ENCODE peak calls at places on chromosomes 4 and X, in seven cellular contexts. One of them, this sample, is unnamed.

GRCh38 chrX:45768666-45769065 is 568.0 kb upstream of the DIPK2B start:
- DNase-seq in CD4-positive, alpha-beta T cell: no peak
- DNase-seq in cardiac muscle cell: no peak
- DNase-seq in osteoblast: no peak
- DNase-seq in A549: no peak
- DNase-seq in lung: no peak
- DNase-seq in Peyer's patch: no peak
- DNase-seq in this sample: no peak

GRCh38 chr4:134708026-134708425 is 506.4 kb upstream of the PABPC4L start:
- DNase-seq in CD4-positive, alpha-beta T cell: no peak
- DNase-seq in cardiac muscle cell: no peak
- DNase-seq in lung: no peak
- DNase-seq in osteoblast: no peak
- DNase-seq in Peyer's patch: no peak
- DNase-seq in A549: no peak
- DNase-seq in this sample: no peak

GRCh38 chrX:48086119-48086518 is 14.7 kb upstream of the ZNF630 start:
- DNase-seq in osteoblast: no peak
- DNase-seq in cardiac muscle cell: no peak
- DNase-seq in lung: no peak
- DNase-seq in Peyer's patch: no peak
- DNase-seq in CD4-positive, alpha-beta T cell: no peak
- DNase-seq in A549: no peak
- DNase-seq in this sample: no peak

GRCh38 chr4:6939761-6940743 is 30.4 kb downstream of the TBC1D14 start:
- DNase-seq in Peyer's patch: no peak
- DNase-seq in osteoblast: peak
- DNase-seq in CD4-positive, alpha-beta T cell: no peak
- DNase-seq in lung: no peak
- DNase-seq in A549: no peak
- DNase-seq in cardiac muscle cell: no peak
- DNase-seq in this sample: no peak

GRCh38 chr4:181569553-181569952 is 673.6 kb upstream of the TENM3 start:
- DNase-seq in CD4-positive, alpha-beta T cell: no peak
- DNase-seq in Peyer's patch: no peak
- DNase-seq in osteoblast: peak
- DNase-seq in cardiac muscle cell: peak
- DNase-seq in A549: peak
- DNase-seq in lung: no peak
- DNase-seq in this sample: no peak

GRCh38 chr4:80071643-80072606 is 1.1 kb downstream of the ANTXR2 start:
- DNase-seq in cardiac muscle cell: peak
- DNase-seq in lung: peak
- DNase-seq in osteoblast: peak
- DNase-seq in Peyer's patch: peak
- DNase-seq in CD4-positive, alpha-beta T cell: peak
- DNase-seq in A549: no peak
- DNase-seq in this sample: peak

GRCh38 chr4:169312690-169313422 is 42.1 kb upstream of the SH3RF1 start:
- DNase-seq in CD4-positive, alpha-beta T cell: no peak
- DNase-seq in osteoblast: no peak
- DNase-seq in A549: no peak
- DNase-seq in lung: no peak
- DNase-seq in Peyer's patch: no peak
- DNase-seq in cardiac muscle cell: no peak
- DNase-seq in this sample: no peak

GRCh38 chrX:25442501-25442900 is 426.7 kb upstream of the ARX start:
- DNase-seq in A549: no peak
- DNase-seq in lung: no peak
- DNase-seq in Peyer's patch: no peak
- DNase-seq in osteoblast: no peak
- DNase-seq in cardiac muscle cell: peak
- DNase-seq in CD4-positive, alpha-beta T cell: no peak
- DNase-seq in this sample: no peak

GRCh38 chr4:42555828-42556227 is 101.1 kb downstream of the ATP8A1 start:
- DNase-seq in cardiac muscle cell: no peak
- DNase-seq in osteoblast: no peak
- DNase-seq in CD4-positive, alpha-beta T cell: no peak
- DNase-seq in Peyer's patch: no peak
- DNase-seq in A549: no peak
- DNase-seq in lung: no peak
- DNase-seq in this sample: no peak

GRCh38 chr4:71472946-71473345 is 134.1 kb downstream of the SLC4A4 start:
- DNase-seq in osteoblast: peak
- DNase-seq in CD4-positive, alpha-beta T cell: no peak
- DNase-seq in lung: no peak
- DNase-seq in Peyer's patch: no peak
- DNase-seq in cardiac muscle cell: no peak
- DNase-seq in A549: no peak
- DNase-seq in this sample: no peak

DNA sequence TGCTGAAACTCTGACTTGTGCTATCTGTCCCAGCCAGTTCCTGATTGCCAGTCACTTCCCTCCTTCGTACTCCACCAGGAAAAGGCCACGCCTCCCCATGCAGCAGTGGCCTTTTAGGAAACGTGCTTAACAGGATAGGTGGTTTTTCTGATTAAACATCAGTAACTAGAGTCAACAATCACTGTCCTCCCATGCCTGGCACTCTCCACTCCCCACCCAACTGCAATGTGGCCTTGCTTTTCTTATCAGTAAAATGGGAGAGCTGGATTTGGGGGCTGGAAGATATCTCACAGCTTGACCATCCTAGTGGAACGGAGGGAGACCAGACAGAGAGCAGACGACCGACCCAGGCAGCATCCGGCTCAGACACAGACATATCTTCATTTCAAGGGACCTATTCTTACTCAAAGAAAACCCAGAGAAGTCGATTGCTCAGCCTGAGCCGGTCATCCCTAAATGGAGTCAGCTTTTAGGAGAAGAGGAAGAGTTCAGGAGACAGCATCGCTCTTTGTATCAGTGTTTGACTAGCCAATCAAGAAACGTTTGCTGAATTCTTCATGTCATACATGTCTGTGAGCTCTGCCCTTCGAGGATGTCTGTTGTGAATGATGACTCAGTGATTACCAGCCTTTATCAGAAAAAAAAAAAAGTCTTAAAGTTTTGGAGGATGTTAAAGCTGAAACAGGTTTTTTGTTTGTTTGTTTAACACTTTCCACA is 12.7 kb upstream of the UBA6 start:
- DNase-seq in lung: no peak
- DNase-seq in cardiac muscle cell: no peak
- DNase-seq in Peyer's patch: no peak
- DNase-seq in A549: peak
- DNase-seq in osteoblast: peak
- DNase-seq in CD4-positive, alpha-beta T cell: no peak
- DNase-seq in this sample: no peak
- H3K27ac ChIP-seq in lung: no peak
- H3K27ac ChIP-seq in cardiac muscle cell: no peak
- H3K27ac ChIP-seq in Peyer's patch: no peak
- H3K27ac ChIP-seq in A549: peak
- H3K27ac ChIP-seq in osteoblast: peak
- H3K27ac ChIP-seq in CD4-positive, alpha-beta T cell: no peak
- H3K27ac ChIP-seq in this sample: no peak

GRCh38 chr4:19806865-19807264 is 444.8 kb upstream of the SLIT2 start:
- DNase-seq in CD4-positive, alpha-beta T cell: no peak
- DNase-seq in Peyer's patch: no peak
- DNase-seq in osteoblast: no peak
- DNase-seq in lung: no peak
- DNase-seq in A549: no peak
- DNase-seq in cardiac muscle cell: peak
- DNase-seq in this sample: no peak

GRCh38 chr4:19807505-19807904 is 444.2 kb upstream of the SLIT2 start:
- DNase-seq in lung: no peak
- DNase-seq in cardiac muscle cell: no peak
- DNase-seq in A549: no peak
- DNase-seq in osteoblast: peak
- DNase-seq in CD4-positive, alpha-beta T cell: no peak
- DNase-seq in Peyer's patch: no peak
- DNase-seq in this sample: no peak

GRCh38 chr4:19803406-19803805 is 448.3 kb upstream of the SLIT2 start:
- DNase-seq in cardiac muscle cell: no peak
- DNase-seq in lung: no peak
- DNase-seq in Peyer's patch: no peak
- DNase-seq in CD4-positive, alpha-beta T cell: no peak
- DNase-seq in A549: no peak
- DNase-seq in osteoblast: no peak
- DNase-seq in this sample: no peak
- TF ChIP-seq CTCF in cardiac muscle cell: no peak
- TF ChIP-seq CTCF in lung: no peak
- TF ChIP-seq CTCF in Peyer's patch: no peak
- TF ChIP-seq CTCF in CD4-positive, alpha-beta T cell: no peak
- TF ChIP-seq CTCF in A549: no peak
- TF ChIP-seq CTCF in osteoblast: no peak
- TF ChIP-seq CTCF in this sample: no peak

GRCh38 chr4:105807496-105807895 is 87.8 kb upstream of the NPNT start:
- DNase-seq in lung: no peak
- DNase-seq in Peyer's patch: no peak
- DNase-seq in osteoblast: no peak
- DNase-seq in A549: no peak
- DNase-seq in cardiac muscle cell: no peak
- DNase-seq in CD4-positive, alpha-beta T cell: no peak
- DNase-seq in this sample: no peak

GRCh38 chr4:105805501-105806120 is 89.7 kb upstream of the NPNT start:
- DNase-seq in osteoblast: no peak
- DNase-seq in cardiac muscle cell: no peak
- DNase-seq in A549: no peak
- DNase-seq in lung: no peak
- DNase-seq in Peyer's patch: no peak
- DNase-seq in CD4-positive, alpha-beta T cell: no peak
- DNase-seq in this sample: no peak

GRCh38 chr4:105808030-105808429 is 87.2 kb upstream of the NPNT start:
- DNase-seq in A549: no peak
- DNase-seq in Peyer's patch: no peak
- DNase-seq in cardiac muscle cell: no peak
- DNase-seq in CD4-positive, alpha-beta T cell: no peak
- DNase-seq in lung: no peak
- DNase-seq in osteoblast: no peak
- DNase-seq in this sample: no peak

DNA sequence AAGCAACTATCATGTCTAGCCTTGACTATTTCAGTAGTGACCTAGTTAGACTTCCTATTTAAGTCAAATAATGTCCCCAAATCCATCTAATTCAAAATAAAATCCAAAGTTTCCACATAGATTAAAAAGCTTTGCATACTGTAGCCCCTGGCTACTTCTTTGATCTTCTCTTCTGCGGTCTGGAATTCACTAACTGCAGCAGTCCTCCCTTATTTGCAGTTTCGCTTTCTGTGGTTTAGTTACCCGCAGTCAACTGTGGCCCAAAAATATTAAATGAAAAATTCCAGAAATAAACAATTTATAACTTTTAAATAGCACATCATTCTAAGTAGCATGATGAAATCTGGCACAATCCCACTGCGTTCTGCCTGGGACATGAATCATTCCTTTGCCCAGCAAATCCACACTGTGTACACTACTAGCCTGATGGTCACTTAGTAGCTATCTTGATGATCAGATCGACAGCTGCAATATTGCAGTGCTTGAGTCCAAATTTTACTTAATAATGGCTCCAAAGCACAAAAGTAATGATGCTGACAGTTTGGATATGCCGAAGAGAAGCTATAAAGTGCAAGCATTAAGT is 86.7 kb upstream of the NPNT start:
- DNase-seq in lung: no peak
- DNase-seq in Peyer's patch: no peak
- DNase-seq in CD4-positive, alpha-beta T cell: no peak
- DNase-seq in osteoblast: no peak
- DNase-seq in cardiac muscle cell: no peak
- DNase-seq in A549: no peak
- DNase-seq in this sample: no peak
- H3K27ac ChIP-seq in lung: no peak
- H3K27ac ChIP-seq in Peyer's patch: no peak
- H3K27ac ChIP-seq in CD4-positive, alpha-beta T cell: no peak
- H3K27ac ChIP-seq in osteoblast: peak
- H3K27ac ChIP-seq in cardiac muscle cell: no peak
- H3K27ac ChIP-seq in A549: peak
- H3K27ac ChIP-seq in this sample: no peak

GRCh38 chr4:188975271-188975670 is 836.0 kb downstream of the TRIML1 start:
- DNase-seq in lung: no peak
- DNase-seq in cardiac muscle cell: no peak
- DNase-seq in Peyer's patch: no peak
- DNase-seq in CD4-positive, alpha-beta T cell: no peak
- DNase-seq in A549: no peak
- DNase-seq in osteoblast: peak
- DNase-seq in this sample: no peak

GRCh38 chr4:188976644-188977115 is 837.4 kb downstream of the TRIML1 start:
- DNase-seq in A549: no peak
- DNase-seq in cardiac muscle cell: peak
- DNase-seq in lung: no peak
- DNase-seq in Peyer's patch: no peak
- DNase-seq in CD4-positive, alpha-beta T cell: no peak
- DNase-seq in osteoblast: peak
- DNase-seq in this sample: no peak

GRCh38 chr4:188971125-188971524 is 831.9 kb downstream of the TRIML1 start:
- DNase-seq in cardiac muscle cell: no peak
- DNase-seq in Peyer's patch: no peak
- DNase-seq in CD4-positive, alpha-beta T cell: no peak
- DNase-seq in A549: no peak
- DNase-seq in osteoblast: no peak
- DNase-seq in lung: no peak
- DNase-seq in this sample: no peak
- TF ChIP-seq CTCF in cardiac muscle cell: no peak
- TF ChIP-seq CTCF in Peyer's patch: no peak
- TF ChIP-seq CTCF in CD4-positive, alpha-beta T cell: no peak
- TF ChIP-seq CTCF in A549: no peak
- TF ChIP-seq CTCF in osteoblast: peak
- TF ChIP-seq CTCF in lung: peak
- TF ChIP-seq CTCF in this sample: peak

DNA sequence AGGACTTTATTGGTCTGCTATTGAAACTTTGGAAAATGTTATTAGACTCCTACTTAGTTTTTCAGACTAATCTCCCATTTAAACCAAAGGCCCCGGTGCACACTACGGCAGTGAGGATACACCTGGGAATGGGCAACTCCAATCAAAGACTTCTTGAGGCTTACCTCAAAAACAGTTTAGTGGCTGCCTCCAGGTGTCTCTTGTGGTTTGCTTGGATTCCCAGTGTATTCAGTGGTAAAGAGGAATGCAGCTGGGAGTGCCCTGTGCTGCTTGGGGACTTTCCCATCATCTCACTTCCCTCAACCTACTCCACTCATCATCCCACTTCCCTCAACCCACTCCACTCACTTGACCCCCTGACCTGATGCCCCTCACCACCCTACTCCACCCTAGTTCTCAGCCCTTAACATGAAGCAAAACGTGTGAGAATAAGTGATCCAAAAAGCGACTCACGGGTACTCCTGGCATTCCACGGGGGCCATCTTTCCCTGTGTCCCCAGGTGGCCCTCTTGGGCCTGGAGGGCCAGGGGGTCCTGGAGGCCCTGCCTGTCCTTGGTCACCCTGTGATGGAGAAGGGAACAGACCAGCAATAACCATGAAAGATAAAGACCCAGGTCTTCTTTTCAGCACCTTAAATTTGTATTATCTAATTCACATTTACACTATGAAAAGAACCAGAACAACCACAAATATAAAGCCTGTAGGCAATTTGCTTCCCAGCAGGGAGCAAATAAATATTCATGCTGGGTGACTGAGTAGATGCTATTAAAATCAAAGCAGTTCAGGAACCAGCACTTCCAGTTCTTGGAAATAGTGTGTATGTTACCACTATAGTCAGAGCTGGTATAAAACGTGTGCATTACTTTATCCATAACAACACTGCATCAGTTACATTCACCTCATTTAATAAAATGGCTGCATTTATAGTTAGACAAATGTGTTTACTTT is 177.5 kb upstream of the ETNPPL start:
- DNase-seq in A549: no peak
- DNase-seq in Peyer's patch: no peak
- DNase-seq in cardiac muscle cell: no peak
- DNase-seq in osteoblast: no peak
- DNase-seq in lung: no peak
- DNase-seq in CD4-positive, alpha-beta T cell: no peak
- DNase-seq in this sample: no peak
- H3K27ac ChIP-seq in A549: no peak
- H3K27ac ChIP-seq in Peyer's patch: no peak
- H3K27ac ChIP-seq in cardiac muscle cell: no peak
- H3K27ac ChIP-seq in osteoblast: no peak
- H3K27ac ChIP-seq in lung: no peak
- H3K27ac ChIP-seq in CD4-positive, alpha-beta T cell: no peak
- H3K27ac ChIP-seq in this sample: no peak

This sample was measured in left ventricle myocardium inferior.